ENCODE peak calls at places on chromosome 21, in ten cellular contexts. D, V, H, K, T, C, E, P, J and Y are unnamed samples.

GRCh38 chr21:36849461-36849860 is 117.0 kb downstream of the HLCS start:
- DNase-seq in D (no peak), V (no peak), H (no peak), K (no peak), T (no peak), C (no peak), E (no peak), P (no peak), J (no peak), Y (no peak)

GRCh38 chr21:44991538-44992483 is 52.0 kb downstream of the SLX9 start:
- DNase-seq in D (no peak), V (no peak), H (no peak), K (no peak), T (no peak), C (no peak), E (no peak), P (peak; percentile 79), J (peak; percentile 57), Y (no peak)

GRCh38 chr21:37557261-37557950 is 190.8 kb downstream of the DYRK1A start:
- DNase-seq in D (no peak), V (no peak), H (no peak), K (no peak), T (no peak), C (no peak), E (no peak), P (no peak), J (no peak), Y (no peak)

GRCh38 chr21:45336870-45337269 is 49.2 kb upstream of the POFUT2 start:
- DNase-seq in D (no peak), V (no peak), H (no peak), K (no peak), T (no peak), C (peak; percentile 19), E (no peak), P (no peak), J (peak; percentile 33), Y (no peak)

GRCh38 chr21:25572895-25573310 is 34.4 kb downstream of the MRPL39 start:
- DNase-seq in D (no peak), V (no peak), H (no peak), K (no peak), T (no peak), C (no peak), E (no peak), P (no peak), J (peak; percentile 48), Y (no peak)

GRCh38 chr21:37165606-37166005 is 92.6 kb downstream of the TTC3 start:
- DNase-seq in D (no peak), V (no peak), H (no peak), K (no peak), T (no peak), C (no peak), E (no peak), P (no peak), J (no peak), Y (no peak)

GRCh38 chr21:34046917-34047316 is 26.5 kb upstream of the MRPS6 start:
- DNase-seq in D (no peak), V (no peak), H (no peak), K (no peak), T (no peak), C (no peak), E (no peak), P (no peak), J (no peak), Y (no peak)

GRCh38 chr21:45320991-45321656 is 33.4 kb upstream of the POFUT2 start:
- DNase-seq in D (no peak), V (no peak), H (no peak), K (no peak), T (no peak), C (no peak), E (no peak), P (no peak), J (no peak), Y (no peak)

GRCh38 chr21:45110873-45111624 is 36.7 kb downstream of the ADARB1 start:
- DNase-seq in D (no peak), V (no peak), H (no peak), K (no peak), T (no peak), C (no peak), E (no peak), P (no peak), J (no peak), Y (no peak)

GRCh38 chr21:46179708-46180078 is 4.6 kb downstream of the SPATC1L start:
- DNase-seq in D (no peak), V (no peak), H (no peak), K (peak; percentile 46), T (no peak), C (no peak), E (no peak), P (no peak), J (no peak), Y (no peak)

GRCh38 chr21:27423906-27424595 is 457.2 kb upstream of the ADAMTS5 start:
- DNase-seq in D (no peak), V (peak; percentile 39), H (no peak), K (no peak), T (no peak), C (peak; percentile 49), E (no peak), P (peak; percentile 16), J (peak; percentile 73), Y (no peak)

GRCh38 chr21:44687671-44688070 is 5.7 kb upstream of the KRTAP12-1 start:
- DNase-seq in D (no peak), V (no peak), H (no peak), K (peak; percentile 32), T (no peak), C (no peak), E (no peak), P (no peak), J (no peak), Y (no peak)

GRCh38 chr21:41410767-41411448 is 15.1 kb upstream of the MX1 start:
- DNase-seq in D (no peak), V (no peak), H (no peak), K (no peak), T (no peak), C (peak; percentile 46), E (no peak), P (no peak), J (no peak), Y (no peak)

GRCh38 chr21:32889596-32889995 is 118.0 kb upstream of the PAXBP1 start:
- DNase-seq in D (no peak), V (no peak), H (no peak), K (no peak), T (no peak), C (no peak), E (no peak), P (no peak), J (no peak), Y (no peak)

GRCh38 chr21:21232320-21232719 is 234.1 kb downstream of the NCAM2 start:
- DNase-seq in D (no peak), V (peak; percentile 21), H (no peak), K (no peak), T (no peak), C (no peak), E (peak; percentile 36), P (peak; percentile 29), J (peak; percentile 88), Y (no peak)

GRCh38 chr21:44914176-44914874 is 6.4 kb downstream of the ITGB2 start:
- DNase-seq in D (peak; percentile 32), V (no peak), H (peak; percentile 75), K (no peak), T (no peak), C (peak; percentile 36), E (no peak), P (no peak), J (no peak), Y (no peak)

GRCh38 chr21:36337099-36337509 is 17.1 kb downstream of the MORC3 start:
- DNase-seq in D (no peak), V (no peak), H (no peak), K (no peak), T (no peak), C (no peak), E (peak; percentile 54), P (no peak), J (peak; percentile 79), Y (no peak)

GRCh38 chr21:15894596-15894995 is 164.8 kb downstream of the USP25 start:
- DNase-seq in D (no peak), V (no peak), H (no peak), K (no peak), T (no peak), C (no peak), E (peak; percentile 1), P (no peak), J (peak; percentile 54), Y (no peak)

GRCh38 chr21:43207868-43208267 is 39.1 kb downstream of the CRYAA start:
- DNase-seq in D (no peak), V (no peak), H (no peak), K (no peak), T (no peak), C (no peak), E (no peak), P (no peak), J (no peak), Y (no peak)

GRCh38 chr21:45496151-45496967 is 45.9 kb downstream of the SLC19A1 start:
- DNase-seq in D (no peak), V (no peak), H (no peak), K (no peak), T (no peak), C (no peak), E (no peak), P (no peak), J (no peak), Y (no peak)